ENCODE peak calls at places on chromosomes 7 and 10, in four cellular contexts. Y is CD4-positive, alpha-beta memory T cell; C is cardiac muscle cell; Q is BJ. N is an unnamed sample.

GRCh38 chr10:85993840-85994507 is 372.6 kb downstream of the GRID1 start:
- DNase-seq in Y (no peak), C (no peak), Q (no peak), N (no peak)

GRCh38 chr7:90155206-90155605 is 937 bp downstream of the STEAP1 start:
- DNase-seq in Y (no peak), C (peak), Q (no peak), N (no peak)

GRCh38 chr7:125098377-125098970 is 168.8 kb upstream of the POT1 start:
- DNase-seq in Y (no peak), C (no peak), Q (no peak), N (no peak)

GRCh38 chr10:86953747-86954680 is 3.4 kb downstream of the MMRN2 start:
- DNase-seq in Y (no peak), C (peak), Q (no peak), N (no peak)

GRCh38 chr7:106779877-106780276 is 85.2 kb upstream of the PIK3CG start:
- DNase-seq in Y (no peak), C (no peak), Q (no peak), N (no peak)

GRCh38 chr10:109978481-109978880 is 29.3 kb upstream of the ADD3 start:
- DNase-seq in Y (peak), C (peak), Q (no peak), N (peak)

GRCh38 chr7:11343818-11344413 is 370.2 kb downstream of the PHF14 start:
- DNase-seq in Y (peak), C (peak), Q (no peak), N (peak)

GRCh38 chr7:135509589-135509838 is 388 bp downstream of the CNOT4 start:
- DNase-seq in Y (no peak), C (peak), Q (no peak), N (no peak)

GRCh38 chr10:34908472-34908871 is 93.4 kb upstream of the PARD3 start:
- DNase-seq in Y (no peak), C (peak), Q (peak), N (no peak)

GRCh38 chr7:78221961-78222751 is 423.6 kb downstream of the PHTF2 start:
- DNase-seq in Y (no peak), C (peak), Q (peak), N (no peak)

GRCh38 chr10:110845756-110846620 is 25.7 kb upstream of the PDCD4 start:
- DNase-seq in Y (no peak), C (no peak), Q (no peak), N (no peak)

GRCh38 chr10:95466450-95466849 is 94.7 kb downstream of the SORBS1 start:
- DNase-seq in Y (no peak), C (no peak), Q (no peak), N (no peak)

GRCh38 chr7:155169498-155170065 is 99.5 kb downstream of the HTR5A start:
- DNase-seq in Y (no peak), C (no peak), Q (no peak), N (no peak)

GRCh38 chr7:78539825-78540224 is 741.3 kb downstream of the PHTF2 start:
- DNase-seq in Y (no peak), C (no peak), Q (no peak), N (no peak)

GRCh38 chr10:79044036-79044664 is 24.6 kb upstream of the ZMIZ1 start:
- DNase-seq in Y (no peak), C (no peak), Q (no peak), N (no peak)

GRCh38 chr10:124802313-124802675 is 675 bp downstream of the ABRAXAS2 start:
- DNase-seq in Y (peak), C (no peak), Q (no peak), N (no peak)

GRCh38 chr10:11687779-11688447 is 54.3 kb upstream of the ECHDC3 start:
- DNase-seq in Y (no peak), C (no peak), Q (no peak), N (no peak)

GRCh38 chr7:137026176-137026500 is 157.7 kb downstream of the CHRM2 start:
- DNase-seq in Y (no peak), C (no peak), Q (no peak), N (no peak)

GRCh38 chr10:123134058-123134914 is 1.5 kb upstream of the HMX3 start:
- DNase-seq in Y (peak), C (no peak), Q (no peak), N (no peak)

GRCh38 chr10:52121688-52122087 is 192.4 kb upstream of the DKK1 start:
- DNase-seq in Y (no peak), C (no peak), Q (no peak), N (no peak)

GRCh38 chr10:100737359-100738054 is 7.9 kb upstream of the PAX2 start:
- DNase-seq in Y (no peak), C (no peak), Q (no peak), N (no peak)

GRCh38 chr10:91424016-91424415 is 13.9 kb downstream of the HECTD2 start:
- DNase-seq in Y (no peak), C (no peak), Q (no peak), N (no peak)

GRCh38 chr7:123769371-123769770 is 20.6 kb upstream of the WASL start:
- DNase-seq in Y (no peak), C (peak), Q (no peak), N (no peak)

GRCh38 chr10:100710151-100710871 is 35.1 kb upstream of the PAX2 start:
- DNase-seq in Y (no peak), C (peak), Q (no peak), N (no peak)

GRCh38 chr7:30172451-30172850 is 37.7 kb downstream of the MTURN start:
- DNase-seq in Y (no peak), C (no peak), Q (no peak), N (no peak)

GRCh38 chr7:27943261-27943660 is 203.3 kb downstream of the TAX1BP1 start:
- DNase-seq in Y (no peak), C (no peak), Q (no peak), N (no peak)

GRCh38 chr10:74231375-74231774 is 80.4 kb downstream of the ADK start:
- DNase-seq in Y (no peak), C (peak), Q (no peak), N (no peak)

GRCh38 chr7:149854611-149855367 is 16.6 kb downstream of the ZNF862 start:
- DNase-seq in Y (peak), C (peak), Q (no peak), N (no peak)

GRCh38 chr10:61600389-61600788 is 62.3 kb upstream of the CABCOCO1 start:
- DNase-seq in Y (no peak), C (no peak), Q (no peak), N (no peak)

GRCh38 chr7:92177362-92177761 is 1.6 kb downstream of the LRRD1 start:
- DNase-seq in Y (no peak), C (peak), Q (no peak), N (no peak)

GRCh38 chr7:1074593-1075431 is 13.1 kb upstream of the GPER1 start:
- DNase-seq in Y (no peak), C (no peak), Q (no peak), N (no peak)